ENCODE peak calls at places on chromosomes 1 and 21, in five cellular contexts. P is nucleus accumbens, D is T follicular helper cell, R is OCI-LY7, W is substantia nigra. J is an unnamed sample.
A peak's percentile ranks its signal among the peaks of the same experiment; 100 is the strongest.

GRCh38 chr1:158126425-158126824 is 54.3 kb upstream of the CD1D start:
- DNase-seq in P (no peak), R (no peak), W (no peak), D (no peak), J (no peak)

GRCh38 chr1:93908394-93909145 is 660 bp downstream of the GCLM start:
- DNase-seq in W (peak; percentile 12), P (peak; percentile 54), D (peak; percentile 20), R (peak; percentile 74), J (peak; percentile 84)

GRCh38 chr1:38029081-38029681 is 16.6 kb downstream of the UTP11 start:
- DNase-seq in W (no peak), P (peak; percentile 54), D (no peak), R (no peak), J (no peak)

GRCh38 chr1:17653728-17654351 is 101.3 kb upstream of the ACTL8 start:
- DNase-seq in R (peak; percentile 45), W (peak; percentile 49), P (peak; percentile 29), D (no peak), J (no peak)

GRCh38 chr1:7299994-7300393 is 471.1 kb upstream of the VAMP3 start:
- DNase-seq in D (no peak), P (no peak), W (no peak), R (no peak), J (no peak)

GRCh38 chr21:15005391-15005790 is 59.4 kb downstream of the NRIP1 start:
- DNase-seq in P (no peak), R (no peak), W (no peak), D (no peak), J (no peak)

GRCh38 chr1:222331340-222331739 is 216.6 kb downstream of the HHIPL2 start:
- DNase-seq in P (no peak), W (no peak), R (no peak), D (no peak), J (no peak)

GRCh38 chr1:180213401-180214177 is 16.5 kb upstream of the LHX4 start:
- DNase-seq in D (peak; percentile 24), R (peak; percentile 62), P (peak; percentile 30), W (no peak), J (peak; percentile 48)

GRCh38 chr1:167713330-167714081 is 8.3 kb upstream of the MPZL1 start:
- DNase-seq in D (no peak), P (no peak), W (no peak), R (peak; percentile 37), J (no peak)

GRCh38 chr1:24289937-24290595 is 29.1 kb upstream of the GRHL3 start:
- DNase-seq in D (no peak), W (peak; percentile 67), R (no peak), P (peak; percentile 77), J (no peak)

GRCh38 chr1:161273402-161273801 is 14.9 kb downstream of the PCP4L1 start:
- DNase-seq in W (no peak), D (no peak), P (no peak), R (no peak), J (no peak)